ENCODE peak calls at places on chromosomes 11 and 22, in nine cellular contexts. S is NCI-H446, W is MV-4-11, Y is IMR-90, P is amygdala, I is GM10248, V is T-helper 1 cell, C is Calu3, Z is EL. E is an unnamed sample.

GRCh38 chr11:109856958-109857357 is 236.2 kb upstream of the ZC3H12C start:
- DNase-seq in S (no peak), W (no peak), Y (peak), P (no peak), I (no peak), V (no peak), C (no peak), Z (peak), E (no peak)

GRCh38 chr22:26428515-26429457 is at the start of gene ASPHD2:
- DNase-seq in S (peak), W (peak), Y (peak), P (peak), I (peak), V (peak), C (peak), Z (peak), E (peak)

GRCh38 chr22:25493794-25494193 is 70.7 kb upstream of the GRK3 start:
- DNase-seq in S (no peak), W (no peak), Y (no peak), P (no peak), I (no peak), V (no peak), C (no peak), Z (no peak), E (no peak)

GRCh38 chr22:48099251-48099650 is 1336.8 kb downstream of the TBC1D22A start:
- DNase-seq in S (no peak), W (no peak), Y (no peak), P (no peak), I (no peak), V (no peak), C (no peak), Z (no peak), E (no peak)

GRCh38 chr11:2883717-2884423 is 1.7 kb downstream of the CDKN1C start:
- DNase-seq in S (no peak), W (no peak), Y (no peak), P (peak), I (no peak), V (no peak), C (no peak), Z (no peak), E (no peak)

GRCh38 chr11:35619030-35619753 is 932 bp downstream of the FJX1 start:
- DNase-seq in S (peak), W (no peak), Y (peak), P (peak), I (peak), V (no peak), C (peak), Z (peak), E (peak)

GRCh38 chr11:3169235-3169951 is 4.3 kb upstream of the OSBPL5 start:
- DNase-seq in S (no peak), W (peak), Y (peak), P (no peak), I (no peak), V (no peak), C (peak), Z (peak), E (no peak)

GRCh38 chr11:67507242-67507890 is 596 bp downstream of the CDK2AP2 start:
- DNase-seq in S (no peak), W (no peak), Y (peak), P (no peak), I (no peak), V (no peak), C (no peak), Z (peak), E (peak)

GRCh38 chr11:78540276-78540675 is 34.4 kb downstream of the NARS2 start:
- DNase-seq in S (no peak), W (no peak), Y (no peak), P (no peak), I (no peak), V (no peak), C (no peak), Z (no peak), E (no peak)

GRCh38 chr22:23396362-23397007 is 183.6 kb downstream of the IGLL1 start:
- DNase-seq in S (no peak), W (no peak), Y (no peak), P (no peak), I (no peak), V (no peak), C (no peak), Z (no peak), E (no peak)

GRCh38 chr22:40323681-40324083 is 22.6 kb upstream of the ADSL start:
- DNase-seq in S (no peak), W (no peak), Y (no peak), P (no peak), I (no peak), V (no peak), C (no peak), Z (no peak), E (no peak)

GRCh38 chr11:65308281-65308891 is 6.3 kb upstream of the CDC42EP2 start:
- DNase-seq in S (no peak), W (no peak), Y (no peak), P (no peak), I (no peak), V (no peak), C (peak), Z (no peak), E (no peak)

GRCh38 chr22:50304528-50305392 is 2.7 kb downstream of the PLXNB2 start:
- DNase-seq in S (peak), W (peak), Y (no peak), P (peak), I (no peak), V (no peak), C (peak), Z (peak), E (peak)

GRCh38 chr22:50516068-50516467 is 8.0 kb downstream of the NCAPH2 start:
- DNase-seq in S (no peak), W (no peak), Y (no peak), P (no peak), I (no peak), V (no peak), C (no peak), Z (no peak), E (no peak)

GRCh38 chr11:86671386-86672006 is 920 bp downstream of the ME3 start:
- DNase-seq in S (no peak), W (no peak), Y (no peak), P (peak), I (no peak), V (no peak), C (no peak), Z (peak), E (peak)

GRCh38 chr11:123233978-123234340 is 38.9 kb upstream of the CLMP start:
- DNase-seq in S (no peak), W (peak), Y (no peak), P (no peak), I (no peak), V (no peak), C (no peak), Z (no peak), E (no peak)

E was measured in Peyer's patch.